ENCODE peak calls at places on chromosomes 6 and 20, in four cellular contexts. S, Z, G and N are unnamed samples.

GRCh38 chr6:143397229-143398222 is 53.0 kb downstream of the ADAT2 start:
- DNase-seq in S (peak; percentile 83), Z (peak; percentile 46), G (peak; percentile 39), N (peak; percentile 10)

GRCh38 chr20:47493175-47493953 is 8.3 kb upstream of the NCOA3 start:
- DNase-seq in S (peak; percentile 95), Z (peak; percentile 63), G (no peak), N (no peak)

GRCh38 chr6:19839788-19840187 is 2.6 kb downstream of the ID4 start:
- DNase-seq in S (no peak), Z (no peak), G (no peak), N (no peak)

GRCh38 chr6:169312658-169313346 is 59.2 kb upstream of the THBS2 start:
- DNase-seq in S (no peak), Z (no peak), G (no peak), N (no peak)

GRCh38 chr20:3753501-3754257 is 13.9 kb downstream of the ADISSP start:
- DNase-seq in S (no peak), Z (no peak), G (no peak), N (no peak)

GRCh38 chr20:35771367-35771688 is 487 bp upstream of the PHF20 start:
- DNase-seq in S (no peak), Z (no peak), G (no peak), N (no peak)

GRCh38 chr6:20692023-20692422 is 157.8 kb downstream of the CDKAL1 start:
- DNase-seq in S (no peak), Z (no peak), G (no peak), N (no peak)

GRCh38 chr20:43102394-43102793 is 87.3 kb downstream of the PTPRT start:
- DNase-seq in S (peak; percentile 28), Z (no peak), G (peak; percentile 27), N (no peak)

GRCh38 chr20:57459278-57459677 is 65.7 kb downstream of the CTCFL start:
- DNase-seq in S (no peak), Z (no peak), G (no peak), N (no peak)

DNA sequence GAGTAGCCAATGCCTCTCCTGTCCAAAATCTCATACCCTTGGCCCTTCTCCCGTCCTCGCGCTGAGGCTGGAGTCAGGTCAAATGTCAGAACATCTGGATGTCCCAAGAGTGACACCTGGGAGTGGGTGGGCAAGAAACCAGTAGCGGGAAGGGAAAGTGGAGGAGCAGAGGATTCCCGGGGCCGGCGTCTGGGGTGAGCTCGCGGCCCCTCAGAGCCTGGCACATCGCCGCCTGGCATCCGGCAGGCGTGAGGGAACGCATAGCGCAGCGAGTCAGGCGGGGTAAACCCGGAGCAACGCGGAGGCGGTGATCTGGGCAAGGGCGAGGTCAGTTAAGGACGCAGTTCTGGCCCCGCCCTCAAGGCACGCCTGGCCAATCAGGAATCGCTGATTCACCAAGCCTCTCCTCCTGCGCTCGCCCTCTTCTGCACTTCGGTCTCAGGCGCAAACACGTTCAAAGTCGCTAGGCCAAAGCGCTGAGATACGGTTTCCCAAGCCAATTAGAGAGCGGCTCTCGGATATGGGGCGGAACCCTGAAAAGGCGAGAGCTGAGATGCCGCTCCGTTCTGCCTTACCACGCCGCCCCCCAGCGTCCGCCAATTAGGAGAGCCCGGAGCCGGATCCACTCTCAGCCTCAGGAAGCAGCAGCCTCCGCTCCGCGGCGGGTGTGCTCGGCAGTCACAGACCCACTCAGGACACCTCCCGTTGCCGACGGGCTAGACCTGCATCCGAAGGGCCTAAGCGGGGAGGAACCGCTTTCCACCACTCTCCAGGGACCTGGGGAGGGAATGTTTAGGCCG is 22.5 kb downstream of the VPS52 start:
- DNase-seq in S (peak; percentile 97), Z (peak; percentile 99), G (peak; percentile 96), N (peak; percentile 83)
- TF ChIP-seq CTCF in S (no peak), Z (peak; percentile 20), G (no peak), N (no peak)

GRCh38 chr6:47715782-47716181 is 17.4 kb downstream of the ADGRF4 start:
- DNase-seq in S (no peak), Z (no peak), G (no peak), N (no peak)

GRCh38 chr6:47713200-47713599 is 14.8 kb downstream of the ADGRF4 start:
- DNase-seq in S (no peak), Z (no peak), G (no peak), N (no peak)

GRCh38 chr6:47718571-47718970 is 20.2 kb downstream of the ADGRF4 start:
- DNase-seq in S (no peak), Z (no peak), G (no peak), N (no peak)

GRCh38 chr6:47716207-47716606 is 17.8 kb downstream of the ADGRF4 start:
- DNase-seq in S (no peak), Z (no peak), G (no peak), N (no peak)

DNA sequence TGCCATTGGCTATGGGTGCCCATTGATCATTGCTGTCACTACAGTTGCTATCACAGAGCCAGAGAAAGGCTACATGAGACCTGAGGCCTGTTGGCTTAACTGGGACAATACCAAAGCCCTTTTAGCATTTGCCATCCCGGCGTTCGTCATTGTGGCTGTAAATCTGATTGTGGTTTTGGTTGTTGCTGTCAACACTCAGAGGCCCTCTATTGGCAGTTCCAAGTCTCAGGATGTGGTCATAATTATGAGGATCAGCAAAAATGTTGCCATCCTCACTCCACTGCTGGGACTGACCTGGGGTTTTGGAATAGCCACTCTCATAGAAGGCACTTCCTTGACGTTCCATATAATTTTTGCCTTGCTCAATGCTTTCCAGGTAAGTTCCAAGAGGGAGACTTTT is 16.4 kb downstream of the ADGRF4 start:
- DNase-seq in S (no peak), Z (no peak), G (no peak), N (no peak)
- TF ChIP-seq CTCF in S (no peak), Z (no peak), G (no peak), N (no peak)

GRCh38 chr20:14142171-14142570 is 146.9 kb downstream of the MACROD2 start:
- DNase-seq in S (peak; percentile 43), Z (peak; percentile 19), G (peak; percentile 59), N (peak; percentile 49)
- TF ChIP-seq CTCF in S (no peak), Z (peak; percentile 39), G (peak; percentile 67), N (peak; percentile 87)

DNA sequence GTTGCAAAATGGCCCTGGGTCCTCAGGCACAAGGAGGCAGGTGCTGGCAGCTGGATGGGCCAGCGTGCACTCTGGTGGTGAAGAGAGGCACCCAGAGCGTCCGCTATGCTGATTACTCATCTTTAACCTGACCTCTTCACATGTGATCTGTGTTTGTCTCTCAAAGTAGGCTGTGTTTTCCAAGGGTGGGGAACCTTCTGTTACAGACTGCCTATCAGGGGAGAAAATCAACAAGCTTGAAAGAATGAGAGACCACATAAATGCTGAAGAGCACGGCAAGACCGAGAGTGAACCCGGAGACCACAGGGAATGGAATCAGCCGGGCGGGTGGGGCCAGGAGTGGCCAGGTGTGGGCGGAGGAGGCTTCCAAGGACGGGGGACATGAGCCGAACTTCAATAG is 16.2 kb downstream of the BNIP5 start:
- DNase-seq in S (no peak), Z (no peak), G (no peak), N (no peak)
- TF ChIP-seq CTCF in S (no peak), Z (no peak), G (no peak), N (no peak)

GRCh38 chr6:17200395-17200794 is 80.8 kb upstream of the RBM24 start:
- DNase-seq in S (no peak), Z (no peak), G (peak; percentile 42), N (no peak)
- TF ChIP-seq CTCF in S (no peak), Z (no peak), G (peak; percentile 6), N (peak; percentile 53)

DNA sequence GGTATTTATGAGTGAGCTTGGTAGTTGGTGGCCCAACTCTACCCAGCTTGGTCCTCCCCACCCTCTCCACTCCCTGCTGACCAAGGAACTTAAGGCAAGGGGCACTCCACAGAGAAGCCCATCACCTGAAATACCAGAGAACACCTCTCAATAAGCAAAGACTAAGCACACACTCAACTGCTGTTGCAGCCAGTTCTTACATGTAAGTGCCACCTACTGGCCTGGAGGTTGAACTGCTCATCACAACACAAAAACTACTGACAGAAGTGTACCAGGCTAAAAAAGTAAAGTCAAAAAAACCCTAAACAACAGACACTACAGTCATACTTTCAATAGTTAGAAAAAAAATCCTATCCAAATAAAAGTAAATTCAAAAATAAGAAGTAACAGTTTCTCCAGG is 146.2 kb downstream of the FAM83B start:
- DNase-seq in S (no peak), Z (peak; percentile 4), G (no peak), N (no peak)
- TF ChIP-seq CTCF in S (peak; percentile 55), Z (peak; percentile 27), G (no peak), N (peak; percentile 38)

GRCh38 chr6:151096691-151097090 is 143.1 kb upstream of the AKAP12 start:
- DNase-seq in S (no peak), Z (peak; percentile 23), G (no peak), N (no peak)

GRCh38 chr6:151097207-151097606 is 142.6 kb upstream of the AKAP12 start:
- DNase-seq in S (no peak), Z (no peak), G (no peak), N (no peak)

GRCh38 chr6:151096255-151096612 is 143.5 kb upstream of the AKAP12 start:
- DNase-seq in S (no peak), Z (no peak), G (no peak), N (no peak)

GRCh38 chr6:151100326-151100725 is 139.4 kb upstream of the AKAP12 start:
- DNase-seq in S (no peak), Z (no peak), G (no peak), N (no peak)

DNA sequence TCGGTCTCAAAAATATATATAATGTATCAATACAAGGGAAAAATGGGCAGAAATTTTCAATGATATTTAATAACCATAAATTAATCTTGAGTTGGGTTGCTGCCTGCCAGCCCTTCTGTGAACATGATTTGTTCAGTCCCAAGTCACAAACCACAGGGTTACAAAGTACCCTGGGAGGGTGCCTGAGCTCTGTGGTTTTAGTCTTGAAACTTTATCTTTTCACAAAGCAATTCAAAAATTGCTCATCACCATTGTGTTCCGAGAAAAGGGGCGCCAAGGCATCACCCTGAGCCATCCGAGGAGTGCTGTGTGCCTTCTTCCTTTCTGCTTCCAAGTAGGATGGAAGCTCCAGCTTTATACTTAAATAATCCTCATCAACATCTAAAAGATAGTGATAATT is 141.6 kb upstream of the AKAP12 start:
- DNase-seq in S (no peak), Z (no peak), G (no peak), N (no peak)
- TF ChIP-seq CTCF in S (no peak), Z (no peak), G (no peak), N (no peak)

GRCh38 chr6:150372051-150372450 is 3.2 kb downstream of the IYD start:
- DNase-seq in S (no peak), Z (no peak), G (no peak), N (no peak)
- TF ChIP-seq CTCF in S (no peak), Z (no peak), G (no peak), N (no peak)